ENCODE peak calls at places on chromosomes 2 and 18, in eight cellular contexts. B is nephron progenitor cell; Y is HL-60; V is stimulated activated CD4-positive, alpha-beta T cell treated with anti-CD3 and anti-CD28 coated beads, Interleukin-4, amount 100 ng/mL, for 24 hours; N is SK-N-DZ; W is mucosa of gallbladder; L is astrocyte of the spinal cord; E is HuH-7.5. Z is an unnamed sample.
A peak's percentile ranks its signal among the peaks of the same experiment; 100 is the strongest.

GRCh38 chr2:2577366-2577765 is 246.3 kb upstream of the MYT1L start:
- DNase-seq in W (peak; percentile 64), N (peak; percentile 26), B (no peak), E (no peak), Y (no peak), V (no peak), L (no peak), Z (no peak)

GRCh38 chr2:111659361-111660281 is 224.4 kb downstream of the ANAPC1 start:
- DNase-seq in Y (peak; percentile 86), W (peak; percentile 81), L (peak; percentile 81), N (no peak), E (peak; percentile 71), B (no peak), V (no peak), Z (no peak)

GRCh38 chr2:134507697-134508096 is 211.1 kb downstream of the TMEM163 start:
- DNase-seq in V (no peak), L (no peak), E (no peak), Y (no peak), N (no peak), W (no peak), B (no peak), Z (no peak)

GRCh38 chr18:48106976-48107781 is 176.7 kb upstream of the SMAD2 start:
- DNase-seq in B (no peak), E (no peak), N (peak; percentile 59), V (no peak), W (peak; percentile 18), Y (no peak), L (no peak), Z (no peak)

GRCh38 chr2:142946941-142947340 is 69.5 kb downstream of the KYNU start:
- DNase-seq in W (no peak), V (no peak), E (no peak), B (no peak), Y (no peak), N (no peak), L (peak; percentile 40), Z (no peak)

GRCh38 chr2:18362696-18363095 is 197.8 kb downstream of the RDH14 start:
- DNase-seq in L (peak; percentile 92), V (no peak), N (no peak), Y (no peak), E (no peak), B (no peak), W (no peak), Z (no peak)

GRCh38 chr18:13726972-13727331 is 479 bp downstream of the RNMT start:
- DNase-seq in L (no peak), E (peak; percentile 31), Y (no peak), N (no peak), W (no peak), B (peak; percentile 68), V (peak; percentile 36), Z (peak; percentile 55)

GRCh38 chr2:239245872-239246701 is 154.7 kb downstream of the HDAC4 start:
- DNase-seq in V (no peak), Y (no peak), B (peak; percentile 41), L (no peak), W (no peak), E (no peak), N (no peak), Z (no peak)

GRCh38 chr2:237529452-237530402 is 36.6 kb upstream of the PRLH start:
- DNase-seq in Y (no peak), L (no peak), N (no peak), V (no peak), E (no peak), B (no peak), W (no peak), Z (no peak)

GRCh38 chr2:160085662-160086061 is 23.2 kb upstream of the PLA2R1 start:
- DNase-seq in W (no peak), L (no peak), N (no peak), B (no peak), E (no peak), Y (no peak), V (no peak), Z (no peak)

GRCh38 chr2:14459927-14460326 is 172.6 kb upstream of the LRATD1 start:
- DNase-seq in N (no peak), B (no peak), W (no peak), Y (no peak), L (no peak), V (no peak), E (no peak), Z (no peak)

GRCh38 chr2:175220075-175220474 is 38.6 kb upstream of the ATP5MC3 start:
- DNase-seq in V (no peak), Y (no peak), W (no peak), N (no peak), B (no peak), E (no peak), L (no peak), Z (no peak)

GRCh38 chr18:2410688-2411087 is 160.6 kb downstream of the METTL4 start:
- DNase-seq in W (no peak), Y (no peak), E (peak; percentile 24), L (peak; percentile 59), V (no peak), N (no peak), B (no peak), Z (no peak)

GRCh38 chr2:143128681-143129580 is at the start of gene ARHGAP15:
- DNase-seq in W (peak; percentile 29), B (no peak), V (peak; percentile 77), Y (peak; percentile 68), N (peak; percentile 4), L (no peak), E (no peak), Z (peak; percentile 85)

GRCh38 chr2:158796606-158797005 is 1.5 kb downstream of the DAPL1 start:
- DNase-seq in Y (no peak), V (no peak), W (no peak), L (no peak), N (no peak), E (no peak), B (no peak), Z (no peak)

GRCh38 chr2:231245253-231246094 is 47.0 kb downstream of the ARMC9 start:
- DNase-seq in V (no peak), E (no peak), W (peak; percentile 50), B (no peak), L (no peak), Y (no peak), N (no peak), Z (peak; percentile 12)

GRCh38 chr2:236369606-236370005 is 105.4 kb upstream of the ASB18 start:
- DNase-seq in N (no peak), W (no peak), E (no peak), L (no peak), Y (no peak), B (no peak), V (no peak), Z (no peak)

GRCh38 chr2:102717308-102718018 is 44.4 kb upstream of the TMEM182 start:
- DNase-seq in E (no peak), W (no peak), N (no peak), L (peak; percentile 28), V (no peak), B (no peak), Y (no peak), Z (no peak)

GRCh38 chr2:121427187-121427689 is 103.4 kb upstream of the RNU4ATAC start:
- DNase-seq in N (no peak), W (no peak), B (no peak), L (no peak), V (no peak), E (no peak), Y (no peak), Z (no peak)

GRCh38 chr2:126655500-126656310 is at the start of gene GYPC:
- DNase-seq in W (peak; percentile 55), B (peak; percentile 74), L (peak; percentile 69), N (no peak), E (no peak), Y (peak; percentile 81), V (peak; percentile 51), Z (peak; percentile 67)

GRCh38 chr2:182866461-182867369 is at the start of gene FRZB:
- DNase-seq in V (no peak), B (peak; percentile 79), L (peak; percentile 79), Y (no peak), W (peak; percentile 44), N (peak; percentile 86), E (peak; percentile 68), Z (no peak)